ENCODE peak calls at places on chromosomes 16 and 17, in seven cellular contexts. D, H, A, Z, J, K and F are unnamed samples.

GRCh38 chr17:42274812-42275526 is 1.2 kb downstream of the STAT5B start:
- DNase-seq in D (no peak), H (no peak), A (no peak), Z (no peak), J (peak; percentile 28), K (peak; percentile 8), F (peak; percentile 74)

GRCh38 chr16:27543801-27544200 is 5.9 kb downstream of the GTF3C1 start:
- DNase-seq in D (no peak), H (no peak), A (no peak), Z (no peak), J (peak; percentile 1), K (no peak), F (no peak)

GRCh38 chr17:33169580-33170285 is 123.4 kb downstream of the ASIC2 start:
- DNase-seq in D (no peak), H (no peak), A (no peak), Z (no peak), J (no peak), K (peak; percentile 66), F (no peak)

GRCh38 chr16:4393243-4393606 is 21.6 kb downstream of the VASN start:
- DNase-seq in D (no peak), H (no peak), A (no peak), Z (no peak), J (no peak), K (peak; percentile 64), F (no peak)

GRCh38 chr16:54817940-54818574 is 112.6 kb upstream of the IRX5 start:
- DNase-seq in D (no peak), H (no peak), A (no peak), Z (no peak), J (no peak), K (no peak), F (no peak)

GRCh38 chr17:65356524-65356923 is 204.9 kb downstream of the AXIN2 start:
- DNase-seq in D (no peak), H (no peak), A (no peak), Z (no peak), J (no peak), K (no peak), F (no peak)

GRCh38 chr17:42894283-42895184 is 6.1 kb upstream of the G6PC1 start:
- DNase-seq in D (no peak), H (no peak), A (no peak), Z (no peak), J (peak; percentile 21), K (no peak), F (no peak)

GRCh38 chr17:15649861-15650391 is 30.4 kb upstream of the FBXW10B start:
- DNase-seq in D (peak; percentile 64), H (peak; percentile 43), A (no peak), Z (no peak), J (peak; percentile 80), K (peak; percentile 70), F (no peak)

GRCh38 chr17:78710607-78711006 is 71.5 kb downstream of the CYTH1 start:
- DNase-seq in D (no peak), H (no peak), A (no peak), Z (no peak), J (no peak), K (no peak), F (no peak)

GRCh38 chr16:17019366-17019765 is 451.4 kb downstream of the XYLT1 start:
- DNase-seq in D (no peak), H (no peak), A (no peak), Z (no peak), J (no peak), K (no peak), F (no peak)

GRCh38 chr17:27912989-27913388 is 19.8 kb upstream of the LYRM9 start:
- DNase-seq in D (no peak), H (no peak), A (no peak), Z (no peak), J (no peak), K (no peak), F (no peak)

GRCh38 chr16:56631197-56631596 is 1.3 kb upstream of the MT1M start:
- DNase-seq in D (no peak), H (no peak), A (no peak), Z (no peak), J (no peak), K (no peak), F (no peak)

GRCh38 chr17:5870231-5870953 is 199.8 kb upstream of the WSCD1 start:
- DNase-seq in D (no peak), H (no peak), A (no peak), Z (no peak), J (no peak), K (no peak), F (no peak)

GRCh38 chr16:79316004-79316458 is 284.5 kb downstream of the MAF start:
- DNase-seq in D (no peak), H (no peak), A (no peak), Z (peak; percentile 26), J (no peak), K (no peak), F (no peak)

GRCh38 chr16:17836868-17837602 is 366.3 kb upstream of the XYLT1 start:
- DNase-seq in D (peak; percentile 23), H (no peak), A (peak; percentile 44), Z (no peak), J (no peak), K (no peak), F (no peak)

GRCh38 chr16:60553316-60553801 is 1482.9 kb downstream of the CDH8 start:
- DNase-seq in D (no peak), H (no peak), A (no peak), Z (no peak), J (no peak), K (no peak), F (no peak)

GRCh38 chr17:75077490-75078096 is 10.2 kb upstream of the SLC16A5 start:
- DNase-seq in D (no peak), H (peak; percentile 87), A (no peak), Z (peak; percentile 56), J (peak; percentile 89), K (peak; percentile 88), F (peak; percentile 73)

GRCh38 chr16:2912330-2913199 is 834 bp downstream of the FLYWCH1 start:
- DNase-seq in D (no peak), H (no peak), A (no peak), Z (no peak), J (peak; percentile 80), K (peak; percentile 28), F (peak; percentile 80)

GRCh38 chr17:2909164-2909852 is 113.1 kb downstream of the RAP1GAP2 start:
- DNase-seq in D (no peak), H (no peak), A (no peak), Z (no peak), J (no peak), K (no peak), F (no peak)

GRCh38 chr17:2905697-2906595 is 109.7 kb downstream of the RAP1GAP2 start:
- DNase-seq in D (no peak), H (no peak), A (no peak), Z (no peak), J (no peak), K (no peak), F (no peak)

GRCh38 chr17:2905269-2905668 is 109.0 kb downstream of the RAP1GAP2 start:
- DNase-seq in D (no peak), H (peak; percentile 61), A (no peak), Z (no peak), J (no peak), K (no peak), F (no peak)

GRCh38 chr17:2904135-2904534 is 107.9 kb downstream of the RAP1GAP2 start:
- DNase-seq in D (no peak), H (peak; percentile 73), A (no peak), Z (no peak), J (no peak), K (peak; percentile 67), F (no peak)

GRCh38 chr17:2906907-2907306 is 110.7 kb downstream of the RAP1GAP2 start:
- DNase-seq in D (no peak), H (no peak), A (no peak), Z (no peak), J (no peak), K (no peak), F (no peak)
- TF ChIP-seq POLR2A in D (no peak), H (no peak), A (no peak), Z (no peak), J (no peak), K (no peak), F (no peak)

DNA sequence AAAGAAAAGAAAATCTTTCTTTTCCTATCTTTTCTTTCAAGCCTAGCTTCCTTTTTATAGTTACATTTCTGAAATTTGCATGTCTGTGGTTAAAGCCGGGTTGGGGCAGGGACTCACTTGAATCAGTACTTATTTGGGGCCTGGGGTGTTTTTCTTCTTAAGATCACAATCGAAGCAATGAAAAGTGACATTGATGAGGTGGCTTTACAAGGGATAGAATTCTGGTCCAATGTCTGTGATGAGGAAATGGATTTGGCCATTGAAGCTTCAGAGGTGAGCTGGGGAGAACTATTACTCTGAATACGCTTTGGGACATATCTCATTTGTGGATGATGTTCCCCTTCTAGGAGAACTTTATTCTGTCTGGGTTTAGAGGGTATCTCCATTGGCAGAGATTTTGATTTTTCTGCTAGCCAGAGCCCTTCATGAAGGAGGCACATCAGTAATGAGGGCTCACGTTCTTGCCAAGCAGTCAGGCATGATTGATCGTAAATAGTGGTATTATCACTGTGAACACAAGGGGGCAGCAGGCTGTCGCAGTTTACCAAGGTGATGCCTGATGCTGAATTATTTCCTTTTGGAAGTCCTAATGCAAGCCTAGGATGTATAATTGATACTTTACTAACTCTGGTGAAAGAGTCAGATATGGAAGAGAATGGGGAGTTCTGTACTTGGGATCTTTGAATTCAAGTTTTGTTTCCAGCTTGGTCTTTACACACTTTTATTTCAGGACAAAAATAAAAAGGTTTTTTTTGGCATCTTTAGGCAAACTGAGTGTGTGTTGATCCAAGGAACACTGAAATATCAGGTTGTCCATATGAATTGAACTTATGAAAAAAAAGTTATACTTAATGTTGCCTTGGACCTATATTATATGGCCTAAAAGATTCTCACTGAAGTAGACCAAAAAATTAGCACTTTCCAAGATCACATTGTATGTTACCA is 14.6 kb downstream of the KPNB1 start:
- DNase-seq in D (peak; percentile 42), H (peak; percentile 42), A (no peak), Z (no peak), J (peak; percentile 68), K (peak; percentile 71), F (peak; percentile 70)
- TF ChIP-seq POLR2A in D (no peak), H (no peak), A (no peak), Z (no peak), J (no peak), K (no peak), F (no peak)

GRCh38 chr17:48930435-48930873 is 14.2 kb downstream of the SNF8 start:
- DNase-seq in D (no peak), H (no peak), A (no peak), Z (no peak), J (no peak), K (no peak), F (no peak)
- TF ChIP-seq POLR2A in D (no peak), H (no peak), A (no peak), Z (no peak), J (no peak), K (no peak), F (no peak)

DNA sequence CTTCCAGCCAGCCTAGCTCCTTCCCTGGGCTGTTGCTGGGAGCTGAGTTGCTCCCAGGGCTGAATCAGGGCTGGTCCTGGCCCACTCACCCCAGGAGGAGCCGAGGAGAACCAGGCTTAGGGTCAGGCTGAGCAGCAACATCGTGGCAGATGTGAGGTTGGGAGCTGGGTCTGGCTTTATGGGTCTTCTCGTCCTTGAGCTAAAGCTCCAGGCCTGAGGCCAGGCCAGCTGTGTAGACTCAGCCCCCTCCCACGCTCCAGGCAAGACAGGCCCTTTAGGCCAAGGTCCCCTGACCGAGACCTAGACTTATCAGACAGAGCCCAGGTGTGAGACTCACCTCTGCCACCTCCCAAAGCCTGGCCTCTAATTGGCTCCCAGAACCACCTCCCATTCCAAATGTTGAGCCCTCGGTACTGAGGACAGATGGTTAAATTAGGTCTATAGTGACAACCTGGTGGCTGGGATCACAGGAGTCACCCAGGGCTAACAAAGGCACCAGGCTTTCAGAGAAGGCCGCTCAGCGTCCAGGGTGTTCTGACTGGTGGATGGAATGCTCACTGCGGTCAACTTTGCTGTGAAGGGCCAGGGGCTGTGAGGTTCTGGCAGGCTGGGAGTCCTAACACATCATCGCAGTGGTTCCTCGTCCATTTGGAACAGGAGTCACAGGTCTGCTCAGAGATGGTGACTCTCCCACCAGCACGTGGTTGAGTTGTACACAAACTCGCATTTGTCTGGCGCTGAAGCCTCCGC is at the start of gene CTRL:
- DNase-seq in D (no peak), H (no peak), A (no peak), Z (no peak), J (no peak), K (no peak), F (no peak)
- TF ChIP-seq POLR2A in D (no peak), H (no peak), A (no peak), Z (peak; percentile 38), J (no peak), K (no peak), F (no peak)